ENCODE peak calls at places on chromosomes 4 and X, in eight cellular contexts. I is left lung, C is tibial artery, J is transverse colon, V is stomach, H is neural crest cell, G is cardiac muscle cell, Y is chondrocyte. O is an unnamed sample.

GRCh38 chrX:131841496-131842410 is 181.3 kb upstream of the STK26 start:
- DNase-seq in I (no peak), C (no peak), J (peak), V (peak), H (peak), G (peak), Y (no peak), O (no peak)

GRCh38 chr4:108486046-108486445 is 134.3 kb upstream of the RPL34 start:
- DNase-seq in I (no peak), C (no peak), J (no peak), V (no peak), H (no peak), G (no peak), Y (no peak), O (no peak)

GRCh38 chr4:97942137-97942536 is 201.1 kb downstream of the STPG2 start:
- DNase-seq in I (no peak), C (no peak), J (no peak), V (no peak), H (no peak), G (no peak), Y (no peak), O (no peak)

GRCh38 chr4:87662871-87663270 is 12.8 kb downstream of the DMP1 start:
- DNase-seq in I (no peak), C (no peak), J (no peak), V (no peak), H (no peak), G (no peak), Y (no peak), O (no peak)

GRCh38 chr4:138897818-138898226 is 117.8 kb upstream of the NOCT start:
- DNase-seq in I (no peak), C (no peak), J (no peak), V (no peak), H (no peak), G (no peak), Y (no peak), O (no peak)

GRCh38 chr4:72365016-72365415 is 204.0 kb downstream of the ADAMTS3 start:
- DNase-seq in I (no peak), C (no peak), J (no peak), V (no peak), H (no peak), G (no peak), Y (no peak), O (no peak)

GRCh38 chr4:37464373-37464772 is 219.8 kb downstream of the NWD2 start:
- DNase-seq in I (no peak), C (no peak), J (no peak), V (no peak), H (no peak), G (no peak), Y (no peak), O (no peak)

GRCh38 chrX:138191998-138192397 is 519.5 kb downstream of the FGF13 start:
- DNase-seq in I (no peak), C (no peak), J (no peak), V (no peak), H (peak), G (peak), Y (no peak), O (no peak)

GRCh38 chr4:13627185-13627605 is 330 bp downstream of the BOD1L1 start:
- DNase-seq in I (no peak), C (no peak), J (peak), V (no peak), H (no peak), G (no peak), Y (no peak), O (peak)

GRCh38 chrX:308821-309520 is 9.6 kb downstream of the GTPBP6 start:
- DNase-seq in I (peak), C (peak), J (no peak), V (no peak), H (no peak), G (no peak), Y (peak), O (no peak)

GRCh38 chrX:47214435-47215077 is 3.9 kb upstream of the CDK16 start:
- DNase-seq in I (no peak), C (peak), J (no peak), V (no peak), H (no peak), G (no peak), Y (peak), O (no peak)

GRCh38 chr4:26375589-26375988 is 54.8 kb downstream of the RBPJ start:
- DNase-seq in I (no peak), C (no peak), J (no peak), V (no peak), H (no peak), G (no peak), Y (no peak), O (no peak)

GRCh38 chrX:52353838-52354237 is 15.0 kb upstream of the XAGE2 start:
- DNase-seq in I (no peak), C (no peak), J (no peak), V (no peak), H (no peak), G (no peak), Y (no peak), O (no peak)

GRCh38 chr4:24471623-24472510 is 112.5 kb downstream of the DHX15 start:
- DNase-seq in I (peak), C (no peak), J (peak), V (no peak), H (peak), G (peak), Y (no peak), O (no peak)

GRCh38 chr4:165381821-165382373 is 3.1 kb downstream of the CPE start:
- DNase-seq in I (no peak), C (no peak), J (no peak), V (no peak), H (no peak), G (no peak), Y (no peak), O (no peak)

GRCh38 chrX:154327026-154327820 is 31.6 kb downstream of the TKTL1 start:
- DNase-seq in I (no peak), C (no peak), J (peak), V (no peak), H (no peak), G (no peak), Y (no peak), O (no peak)

GRCh38 chr4:152970102-152970820 is 34.1 kb downstream of the FHDC1 start:
- DNase-seq in I (no peak), C (no peak), J (no peak), V (no peak), H (no peak), G (no peak), Y (no peak), O (no peak)

GRCh38 chr4:139809207-139810157 is 143.9 kb downstream of the MGST2 start:
- DNase-seq in I (no peak), C (no peak), J (no peak), V (no peak), H (no peak), G (no peak), Y (no peak), O (no peak)

GRCh38 chr4:169604131-169604900 is 8.1 kb downstream of the NEK1 start:
- DNase-seq in I (no peak), C (no peak), J (no peak), V (no peak), H (no peak), G (no peak), Y (no peak), O (no peak)

GRCh38 chr4:84874619-84875018 is 91.9 kb downstream of the WDFY3 start:
- DNase-seq in I (no peak), C (no peak), J (no peak), V (no peak), H (no peak), G (no peak), Y (no peak), O (no peak)

GRCh38 chr4:41531561-41532245 is 6.3 kb upstream of the LIMCH1 start:
- DNase-seq in I (no peak), C (no peak), J (no peak), V (no peak), H (no peak), G (no peak), Y (no peak), O (no peak)

GRCh38 chr4:165208322-165208652 is 926 bp downstream of the KLHL2 start:
- DNase-seq in I (no peak), C (no peak), J (no peak), V (no peak), H (no peak), G (no peak), Y (no peak), O (no peak)

GRCh38 chr4:55475394-55476243 is 71.1 kb downstream of the CLOCK start:
- DNase-seq in I (no peak), C (no peak), J (no peak), V (no peak), H (no peak), G (no peak), Y (no peak), O (no peak)

GRCh38 chrX:136742721-136743379 is 37.9 kb downstream of the ARHGEF6 start:
- DNase-seq in I (no peak), C (no peak), J (no peak), V (no peak), H (no peak), G (no peak), Y (no peak), O (no peak)

GRCh38 chrX:106177106-106177981 is 9.2 kb downstream of the PWWP3B start:
- DNase-seq in I (peak), C (no peak), J (no peak), V (no peak), H (peak), G (peak), Y (no peak), O (no peak)

GRCh38 chr4:122453384-122454000 is 3.0 kb downstream of the IL2 start:
- DNase-seq in I (no peak), C (no peak), J (no peak), V (no peak), H (no peak), G (no peak), Y (no peak), O (no peak)

GRCh38 chr4:122456228-122457106 is at the start of gene IL2:
- DNase-seq in I (no peak), C (no peak), J (no peak), V (no peak), H (no peak), G (no peak), Y (no peak), O (no peak)

DNA sequence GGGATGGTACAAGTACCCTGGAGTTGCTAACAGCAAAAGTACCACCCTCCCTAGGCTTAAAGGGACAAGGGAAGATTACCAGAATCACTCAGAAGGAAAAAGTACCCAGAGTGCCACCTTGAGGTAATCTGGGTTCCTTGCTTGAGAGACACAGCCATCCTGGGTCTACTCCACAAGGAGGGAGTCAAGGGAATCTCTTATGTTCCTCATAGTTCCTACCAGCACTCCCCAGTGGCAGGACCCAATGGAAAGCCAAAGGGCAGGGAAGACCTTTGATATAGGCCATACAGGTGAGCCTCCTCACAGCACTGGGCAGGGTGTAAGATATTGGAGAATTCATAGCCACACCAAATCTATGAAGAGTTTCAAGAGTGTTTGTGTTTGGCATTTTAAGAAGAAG is 5.7 kb downstream of the IL2 start:
- DNase-seq in I (no peak), C (no peak), J (no peak), V (no peak), H (no peak), G (peak), Y (no peak), O (no peak)
- TF ChIP-seq CTCF in I (no peak), C (no peak), J (no peak), V (no peak), H (no peak), G (peak), Y (peak), O (peak)

GRCh38 chrX:27085346-27085745 is 377.8 kb downstream of the PPP4R3C start:
- DNase-seq in I (no peak), C (no peak), J (no peak), V (no peak), H (no peak), G (no peak), Y (no peak), O (no peak)

GRCh38 chrX:27086221-27086620 is 376.9 kb downstream of the PPP4R3C start:
- DNase-seq in I (no peak), C (no peak), J (no peak), V (no peak), H (no peak), G (no peak), Y (no peak), O (no peak)
- TF ChIP-seq CTCF in I (no peak), C (no peak), J (no peak), V (no peak), H (no peak), G (no peak), Y (no peak), O (no peak)

GRCh38 chr4:4474496-4474895 is 67.4 kb downstream of the STX18 start:
- DNase-seq in I (no peak), C (no peak), J (no peak), V (no peak), H (no peak), G (no peak), Y (no peak), O (no peak)
- TF ChIP-seq CTCF in I (no peak), C (no peak), J (no peak), V (no peak), H (no peak), G (no peak), Y (no peak), O (no peak)

GRCh38 chrX:97446298-97446882 is 562.7 kb downstream of the RPA4 start:
- DNase-seq in I (no peak), C (no peak), J (no peak), V (no peak), H (no peak), G (no peak), Y (no peak), O (no peak)
- TF ChIP-seq CTCF in I (no peak), C (no peak), J (no peak), V (no peak), H (peak), G (peak), Y (peak), O (peak)